ENCODE peak calls at places on chromosomes 5 and 9, in ten cellular contexts. F, S, M, Y, D, N, E, H, P and X are unnamed samples.

GRCh38 chr5:110869927-110870326 is 131.1 kb downstream of the SLC25A46 start:
- DNase-seq in F (no peak), S (no peak), M (no peak), Y (no peak), D (no peak), N (no peak), E (no peak), H (no peak), P (no peak), X (no peak)

GRCh38 chr9:130028493-130029222 is 14.3 kb downstream of the FNBP1 start:
- DNase-seq in F (no peak), S (no peak), M (no peak), Y (no peak), D (no peak), N (no peak), E (peak), H (no peak), P (no peak), X (no peak)

GRCh38 chr9:114789006-114789405 is 16.8 kb downstream of the TNFSF15 start:
- DNase-seq in F (no peak), S (no peak), M (no peak), Y (no peak), D (no peak), N (no peak), E (peak), H (no peak), P (no peak), X (no peak)

GRCh38 chr5:16869821-16870796 is 66.0 kb downstream of the MYO10 start:
- DNase-seq in F (no peak), S (no peak), M (no peak), Y (no peak), D (no peak), N (no peak), E (peak), H (no peak), P (no peak), X (peak)

GRCh38 chr9:111393971-111394370 is 63.9 kb upstream of the OR2K2 start:
- DNase-seq in F (no peak), S (no peak), M (no peak), Y (no peak), D (no peak), N (no peak), E (no peak), H (no peak), P (no peak), X (no peak)

GRCh38 chr9:132187006-132187760 is 25.3 kb downstream of the NTNG2 start:
- DNase-seq in F (no peak), S (peak), M (no peak), Y (no peak), D (no peak), N (peak), E (no peak), H (no peak), P (no peak), X (no peak)

GRCh38 chr5:109865636-109866035 is 175.9 kb downstream of the MAN2A1 start:
- DNase-seq in F (peak), S (no peak), M (no peak), Y (no peak), D (no peak), N (peak), E (peak), H (no peak), P (no peak), X (peak)

GRCh38 chr9:117957267-117957666 is 253.1 kb downstream of the TLR4 start:
- DNase-seq in F (no peak), S (no peak), M (no peak), Y (no peak), D (no peak), N (no peak), E (no peak), H (no peak), P (no peak), X (no peak)

GRCh38 chr5:108345541-108346171 is 36.2 kb downstream of the FBXL17 start:
- DNase-seq in F (peak), S (no peak), M (peak), Y (no peak), D (no peak), N (no peak), E (peak), H (no peak), P (no peak), X (peak)

GRCh38 chr5:128441165-128441564 is 96.9 kb downstream of the FBN2 start:
- DNase-seq in F (no peak), S (no peak), M (no peak), Y (no peak), D (no peak), N (no peak), E (no peak), H (no peak), P (no peak), X (no peak)

GRCh38 chr9:135473972-135474543 is 5.5 kb upstream of the PPP1R26 start:
- DNase-seq in F (no peak), S (no peak), M (no peak), Y (no peak), D (no peak), N (peak), E (no peak), H (no peak), P (no peak), X (no peak)

GRCh38 chr5:96641368-96641767 is 20.8 kb upstream of the CAST start:
- DNase-seq in F (no peak), S (no peak), M (no peak), Y (no peak), D (no peak), N (no peak), E (no peak), H (no peak), P (no peak), X (no peak)

GRCh38 chr5:6228257-6229250 is 149.8 kb downstream of the MED10 start:
- DNase-seq in F (no peak), S (no peak), M (no peak), Y (no peak), D (no peak), N (no peak), E (no peak), H (no peak), P (no peak), X (no peak)

GRCh38 chr5:40679998-40680681 is 425 bp downstream of the PTGER4 start:
- DNase-seq in F (no peak), S (no peak), M (no peak), Y (peak), D (peak), N (no peak), E (no peak), H (no peak), P (peak), X (no peak)

GRCh38 chr9:8779478-8779877 is 979.9 kb upstream of the DMAC1 start:
- DNase-seq in F (no peak), S (no peak), M (no peak), Y (no peak), D (no peak), N (no peak), E (no peak), H (no peak), P (no peak), X (no peak)

GRCh38 chr9:107172979-107173347 is 110.1 kb upstream of the RAD23B start:
- DNase-seq in F (no peak), S (no peak), M (no peak), Y (no peak), D (no peak), N (no peak), E (no peak), H (no peak), P (no peak), X (no peak)

GRCh38 chr9:129280236-129281231 is 102.5 kb upstream of the IER5L start:
- DNase-seq in F (no peak), S (peak), M (no peak), Y (peak), D (no peak), N (peak), E (no peak), H (peak), P (no peak), X (no peak)

GRCh38 chr9:69078581-69078980 is 43.0 kb downstream of the FXN start:
- DNase-seq in F (no peak), S (no peak), M (no peak), Y (peak), D (no peak), N (no peak), E (peak), H (no peak), P (no peak), X (no peak)

GRCh38 chr5:94690778-94691177 is 72.3 kb downstream of the SLF1 start:
- DNase-seq in F (no peak), S (no peak), M (no peak), Y (no peak), D (no peak), N (no peak), E (no peak), H (no peak), P (no peak), X (no peak)

GRCh38 chr5:150639751-150640150 is 709 bp upstream of the SYNPO start:
- DNase-seq in F (no peak), S (no peak), M (no peak), Y (no peak), D (no peak), N (no peak), E (no peak), H (no peak), P (no peak), X (no peak)

GRCh38 chr9:114048533-114049452 is 29.3 kb downstream of the AMBP start:
- DNase-seq in F (no peak), S (no peak), M (no peak), Y (peak), D (peak), N (peak), E (no peak), H (peak), P (no peak), X (no peak)

GRCh38 chr5:144209421-144209820 is 38.7 kb downstream of the KCTD16 start:
- DNase-seq in F (no peak), S (no peak), M (no peak), Y (no peak), D (no peak), N (no peak), E (no peak), H (no peak), P (no peak), X (no peak)

GRCh38 chr9:3526903-3527652 is 1.3 kb upstream of the RFX3 start:
- DNase-seq in F (no peak), S (no peak), M (peak), Y (no peak), D (peak), N (peak), E (peak), H (no peak), P (no peak), X (no peak)

GRCh38 chr9:105150991-105151685 is 93.3 kb upstream of the SLC44A1 start:
- DNase-seq in F (no peak), S (no peak), M (no peak), Y (no peak), D (no peak), N (peak), E (no peak), H (no peak), P (no peak), X (peak)

GRCh38 chr9:37960631-37961030 is 56.7 kb upstream of the SLC25A51 start:
- DNase-seq in F (no peak), S (no peak), M (no peak), Y (no peak), D (no peak), N (peak), E (no peak), H (no peak), P (no peak), X (no peak)

GRCh38 chr5:74684900-74685851 is at the start of gene HEXB:
- DNase-seq in F (no peak), S (peak), M (peak), Y (peak), D (peak), N (peak), E (peak), H (peak), P (peak), X (peak)

GRCh38 chr5:138559937-138560336 is 15.3 kb downstream of the HSPA9 start:
- DNase-seq in F (no peak), S (no peak), M (no peak), Y (no peak), D (no peak), N (no peak), E (no peak), H (peak), P (no peak), X (no peak)

GRCh38 chr5:102747386-102748166 is 7.5 kb upstream of the PAM start:
- DNase-seq in F (no peak), S (no peak), M (no peak), Y (no peak), D (no peak), N (no peak), E (no peak), H (no peak), P (no peak), X (no peak)

GRCh38 chr5:92543246-92543645 is 1037.8 kb downstream of the NR2F1-AS1 start:
- DNase-seq in F (peak), S (no peak), M (no peak), Y (no peak), D (no peak), N (peak), E (no peak), H (no peak), P (no peak), X (peak)

GRCh38 chr9:103681435-103681834 is 412.7 kb upstream of the SMC2 start:
- DNase-seq in F (no peak), S (no peak), M (no peak), Y (no peak), D (no peak), N (no peak), E (no peak), H (no peak), P (no peak), X (no peak)

GRCh38 chr5:69035665-69036064 is 58.1 kb upstream of the SLC30A5 start:
- DNase-seq in F (no peak), S (no peak), M (no peak), Y (no peak), D (no peak), N (no peak), E (no peak), H (no peak), P (no peak), X (peak)

GRCh38 chr9:69324549-69325401 is at the start of gene ENTREP1:
- DNase-seq in F (no peak), S (peak), M (peak), Y (peak), D (peak), N (peak), E (peak), H (peak), P (peak), X (no peak)

GRCh38 chr5:134124289-134125194 is 10.1 kb downstream of the TCF7 start:
- DNase-seq in F (no peak), S (no peak), M (no peak), Y (no peak), D (no peak), N (peak), E (peak), H (no peak), P (no peak), X (peak)

GRCh38 chr5:66306105-66306843 is 162.2 kb downstream of the SREK1 start:
- DNase-seq in F (peak), S (peak), M (peak), Y (peak), D (peak), N (peak), E (peak), H (no peak), P (no peak), X (peak)

GRCh38 chr9:94971378-94972131 is 245.1 kb downstream of the AOPEP start:
- DNase-seq in F (no peak), S (no peak), M (no peak), Y (no peak), D (no peak), N (no peak), E (peak), H (no peak), P (no peak), X (no peak)

GRCh38 chr9:94975480-94976452 is 249.3 kb downstream of the AOPEP start:
- DNase-seq in F (no peak), S (no peak), M (no peak), Y (no peak), D (no peak), N (no peak), E (no peak), H (no peak), P (no peak), X (no peak)

GRCh38 chr9:94973491-94973941 is 247.0 kb downstream of the AOPEP start:
- DNase-seq in F (no peak), S (no peak), M (no peak), Y (no peak), D (no peak), N (no peak), E (peak), H (no peak), P (no peak), X (no peak)

GRCh38 chr9:94979904-94980507 is 253.5 kb downstream of the AOPEP start:
- DNase-seq in F (no peak), S (no peak), M (no peak), Y (no peak), D (no peak), N (no peak), E (no peak), H (no peak), P (no peak), X (no peak)

GRCh38 chr9:94974154-94974860 is 247.8 kb downstream of the AOPEP start:
- DNase-seq in F (no peak), S (no peak), M (peak), Y (no peak), D (no peak), N (peak), E (peak), H (no peak), P (no peak), X (no peak)
- TF ChIP-seq CTCF in F (no peak), S (no peak), M (no peak), Y (no peak), D (no peak), N (no peak), E (no peak), H (no peak), P (no peak), X (no peak)

DNA sequence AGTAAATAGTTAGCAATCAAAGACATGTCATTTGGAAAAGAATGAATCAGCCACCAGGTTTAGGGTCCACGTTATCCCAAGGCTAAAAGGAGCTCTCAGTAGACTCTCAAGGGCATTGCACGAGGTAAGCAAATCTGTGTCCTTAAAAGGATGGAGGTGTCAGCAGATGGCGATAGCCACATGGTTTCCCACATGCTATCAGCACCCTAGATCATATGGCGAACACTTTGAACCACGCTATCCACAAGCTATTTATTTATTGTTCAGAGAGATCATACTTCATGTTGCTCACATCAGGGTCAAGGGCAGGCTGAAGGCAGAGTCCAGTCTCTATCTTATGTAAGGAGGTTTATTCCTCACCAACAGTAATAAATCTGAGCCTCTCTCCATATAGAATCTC is 43.7 kb downstream of the CDH6 start:
- DNase-seq in F (no peak), S (peak), M (no peak), Y (no peak), D (no peak), N (peak), E (peak), H (no peak), P (no peak), X (no peak)
- TF ChIP-seq CTCF in F (no peak), S (no peak), M (no peak), Y (no peak), D (no peak), N (peak), E (no peak), H (no peak), P (no peak), X (peak)

DNA sequence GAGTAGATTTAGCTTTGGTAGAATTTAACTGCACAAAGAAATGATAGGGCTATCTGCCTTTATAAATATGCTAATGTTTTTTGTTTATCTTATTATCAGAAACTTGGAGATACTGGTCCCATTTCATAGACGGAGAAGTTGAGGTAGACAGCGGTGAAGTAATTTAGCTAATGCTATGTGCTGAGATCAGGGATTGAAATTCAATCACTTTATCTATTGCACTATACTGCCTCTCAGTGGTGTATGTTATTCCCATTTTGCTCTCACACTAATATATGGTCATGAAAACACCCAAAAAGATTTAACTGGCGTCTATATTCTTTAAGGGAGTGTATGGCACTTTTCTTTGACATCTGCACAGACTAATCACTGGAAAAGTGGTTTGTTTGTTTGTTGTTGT is 725.9 kb upstream of the WWC1 start:
- DNase-seq in F (no peak), S (no peak), M (no peak), Y (no peak), D (no peak), N (no peak), E (peak), H (no peak), P (no peak), X (peak)
- TF ChIP-seq CTCF in F (peak), S (no peak), M (peak), Y (no peak), D (peak), N (peak), E (peak), H (no peak), P (no peak), X (peak)

GRCh38 chr9:19232830-19233194 is 2.3 kb downstream of the DENND4C start:
- DNase-seq in F (no peak), S (no peak), M (no peak), Y (no peak), D (no peak), N (peak), E (peak), H (no peak), P (no peak), X (peak)
- TF ChIP-seq CTCF in F (no peak), S (no peak), M (no peak), Y (no peak), D (no peak), N (no peak), E (peak), H (no peak), P (no peak), X (no peak)

GRCh38 chr5:10744681-10745080 is 16.4 kb downstream of the DAP start:
- DNase-seq in F (no peak), S (no peak), M (no peak), Y (no peak), D (no peak), N (no peak), E (no peak), H (no peak), P (no peak), X (no peak)

GRCh38 chr5:10745133-10745532 is 15.9 kb downstream of the DAP start:
- DNase-seq in F (no peak), S (no peak), M (no peak), Y (no peak), D (no peak), N (no peak), E (no peak), H (no peak), P (no peak), X (peak)

GRCh38 chr5:10740384-10740783 is 20.6 kb downstream of the DAP start:
- DNase-seq in F (no peak), S (no peak), M (no peak), Y (no peak), D (no peak), N (no peak), E (no peak), H (no peak), P (no peak), X (no peak)

GRCh38 chr5:10737880-10738279 is 23.2 kb downstream of the DAP start:
- DNase-seq in F (no peak), S (no peak), M (no peak), Y (no peak), D (no peak), N (no peak), E (no peak), H (no peak), P (no peak), X (no peak)

GRCh38 chr5:10741661-10742060 is 19.4 kb downstream of the DAP start:
- DNase-seq in F (no peak), S (no peak), M (no peak), Y (no peak), D (no peak), N (no peak), E (no peak), H (no peak), P (no peak), X (no peak)
- TF ChIP-seq CTCF in F (no peak), S (no peak), M (no peak), Y (no peak), D (no peak), N (peak), E (no peak), H (no peak), P (no peak), X (peak)

DNA sequence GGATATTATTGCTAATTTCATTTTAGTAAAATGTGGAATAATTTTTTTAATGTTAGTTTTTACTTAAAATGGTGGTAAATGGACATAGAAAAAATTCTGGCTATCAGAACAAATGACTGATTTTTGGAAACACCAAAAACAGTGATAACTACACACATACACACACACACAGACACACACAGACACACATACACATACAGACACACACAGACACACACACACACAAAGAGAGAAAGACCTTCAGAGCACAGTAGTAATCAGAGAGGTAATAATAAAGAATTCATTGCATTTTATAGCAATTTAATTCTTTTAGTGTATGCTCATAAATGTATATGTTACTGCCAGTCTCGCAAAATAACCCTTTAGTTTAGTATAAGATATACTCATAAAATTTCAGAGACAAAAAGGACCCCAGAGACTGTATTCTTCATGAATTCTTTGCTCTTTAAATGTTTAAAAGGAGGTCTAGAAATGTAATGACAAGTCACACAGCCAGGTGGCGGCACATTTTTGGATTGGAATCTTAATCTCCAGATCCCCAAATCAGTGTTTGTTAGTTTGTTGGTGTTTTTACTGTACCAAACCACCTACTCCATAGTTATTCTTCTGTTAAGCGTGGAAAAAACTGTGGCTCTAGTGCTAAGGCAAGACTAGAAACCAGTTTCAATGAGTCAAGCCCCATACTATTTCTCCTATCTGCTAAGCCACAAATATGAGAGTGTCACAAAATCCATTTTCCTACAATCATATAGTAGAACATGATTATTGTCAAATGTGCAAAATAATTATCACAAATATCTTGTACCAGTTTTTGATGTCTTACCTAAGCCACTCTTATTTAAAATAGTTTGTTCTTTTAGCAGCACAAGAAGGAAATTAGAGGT is 109.9 kb downstream of the EDIL3 start:
- DNase-seq in F (no peak), S (peak), M (peak), Y (no peak), D (peak), N (no peak), E (peak), H (no peak), P (peak), X (no peak)
- TF ChIP-seq CTCF in F (peak), S (peak), M (peak), Y (no peak), D (peak), N (peak), E (peak), H (peak), P (peak), X (peak)